ENCODE peak calls at places on chromosome 16, in five cellular contexts. W is CD8-positive, alpha-beta memory T cell; N is dorsolateral prefrontal cortex; F is CD8-positive, alpha-beta T cell; J is breast epithelium. O is an unnamed sample.
A peak's percentile ranks its signal among the peaks of the same experiment; 100 is the strongest.

GRCh38 chr16:30875881-30876791 is 17.7 kb downstream of the BCL7C start:
- DNase-seq in W (no peak), J (no peak), F (peak; percentile 16), N (no peak), O (peak; percentile 46)

GRCh38 chr16:29962344-29962994 is 590 bp downstream of the TMEM219 start:
- DNase-seq in F (no peak), N (no peak), J (no peak), W (no peak), O (no peak)

GRCh38 chr16:88349903-88350900 is 32.6 kb upstream of the ZNF469 start:
- DNase-seq in W (no peak), N (peak; percentile 31), F (no peak), J (no peak), O (no peak)

GRCh38 chr16:88328313-88328660 is 54.5 kb upstream of the ZNF469 start:
- DNase-seq in N (no peak), J (no peak), W (no peak), F (no peak), O (no peak)

GRCh38 chr16:87584271-87584670 is 18.0 kb upstream of the JPH3 start:
- DNase-seq in J (no peak), N (no peak), W (no peak), F (no peak), O (no peak)

GRCh38 chr16:23557779-23558330 is 328 bp downstream of the UBFD1 start:
- DNase-seq in F (no peak), W (peak; percentile 2), N (peak; percentile 53), J (peak; percentile 32), O (no peak)

GRCh38 chr16:84532855-84533486 is 28.5 kb upstream of the MEAK7 start:
- DNase-seq in J (no peak), N (no peak), W (no peak), F (no peak), O (no peak)

GRCh38 chr16:23999663-24000062 is 163.9 kb downstream of the PRKCB start:
- DNase-seq in N (no peak), F (no peak), W (no peak), J (no peak), O (no peak)

GRCh38 chr16:55175389-55175788 is 148.6 kb upstream of the IRX6 start:
- DNase-seq in N (no peak), J (no peak), W (no peak), F (no peak), O (no peak)

GRCh38 chr16:86978445-86979030 is 338.7 kb downstream of the C16orf95 start:
- DNase-seq in J (no peak), W (no peak), F (no peak), N (no peak), O (no peak)

GRCh38 chr16:81567987-81568748 is 123.6 kb downstream of the CMIP start:
- DNase-seq in N (no peak), F (no peak), W (no peak), J (peak; percentile 87), O (no peak)
- H3K27ac ChIP-seq in N (no peak overlapping the region), F (no peak overlapping the region), W (no peak overlapping the region), J (peak overlapping the region; percentile 80), O (no peak overlapping the region)

GRCh38 chr16:3175157-3176153 is 12.5 kb upstream of the OR1F1 start:
- DNase-seq in N (peak; percentile 20), W (no peak), F (no peak), J (no peak), O (no peak)

GRCh38 chr16:3182608-3183444 is 5.2 kb upstream of the OR1F1 start:
- DNase-seq in N (no peak), W (no peak), F (peak; percentile 51), J (no peak), O (no peak)

GRCh38 chr16:3180445-3180878 is 7.5 kb upstream of the OR1F1 start:
- DNase-seq in W (no peak), N (no peak), F (no peak), J (no peak), O (no peak)

GRCh38 chr16:3183445-3184139 is 4.4 kb upstream of the OR1F1 start:
- DNase-seq in J (no peak), F (no peak), N (no peak), W (no peak), O (no peak)

DNA sequence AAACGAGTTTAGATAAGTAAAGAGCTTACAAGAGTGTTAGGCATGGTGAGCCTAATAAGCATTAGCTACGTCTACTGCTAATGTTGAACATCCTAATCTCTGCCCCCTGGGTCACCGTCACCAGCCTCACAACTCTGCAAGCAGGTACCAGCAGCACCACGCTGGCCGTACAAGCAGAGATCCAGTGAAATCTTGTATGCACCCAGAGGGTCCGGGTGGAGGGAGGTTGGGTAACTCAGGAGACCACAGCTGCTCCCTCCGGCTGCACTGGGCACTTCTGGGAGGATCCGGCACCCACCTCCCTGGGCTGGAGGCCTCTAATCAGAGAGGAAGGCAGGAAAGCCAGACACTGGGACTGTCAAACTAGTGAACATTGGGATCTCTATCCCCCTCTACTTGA is 8.4 kb upstream of the OR1F1 start:
- DNase-seq in J (no peak), N (peak; percentile 15), F (no peak), W (no peak), O (no peak)
- H3K27ac ChIP-seq in J (no peak overlapping the region), N (no peak overlapping the region), F (no peak overlapping the region), W (no peak overlapping the region), O (no peak overlapping the region)

GRCh38 chr16:70734522-70734921 is 48.7 kb upstream of the MTSS2 start:
- DNase-seq in W (no peak), F (no peak), N (no peak), J (no peak), O (no peak)
- H3K27ac ChIP-seq in W (no peak overlapping the region), F (no peak overlapping the region), N (no peak overlapping the region), J (peak overlapping the region; percentile 93), O (no peak overlapping the region)

DNA sequence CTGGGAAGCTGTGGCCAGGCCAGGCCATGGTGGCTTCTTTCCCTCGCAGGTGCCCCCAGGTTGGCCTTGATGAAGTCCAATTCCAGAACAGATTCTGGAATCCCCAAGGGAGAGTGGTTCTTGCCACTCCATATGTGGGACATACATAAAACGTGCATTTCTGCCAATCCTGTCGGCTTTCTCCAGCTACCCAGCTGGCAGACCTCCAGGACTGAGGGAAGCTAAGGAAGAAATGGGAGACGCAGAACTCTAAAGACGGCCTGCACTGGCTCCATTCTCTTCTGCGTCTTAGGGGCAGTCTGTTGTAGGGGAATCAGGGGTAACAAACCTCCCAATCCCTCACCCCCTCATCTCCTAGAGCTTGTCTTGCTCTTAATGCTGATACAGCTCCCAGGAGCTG is 219.2 kb upstream of the CDH5 start:
- DNase-seq in N (no peak), J (no peak), F (no peak), W (no peak), O (no peak)
- H3K27ac ChIP-seq in N (no peak overlapping the region), J (no peak overlapping the region), F (no peak overlapping the region), W (no peak overlapping the region), O (no peak overlapping the region)

O was measured in caudate nucleus.